ENCODE peak calls at places on chromosomes 13 and 19, in ten cellular contexts. O is lower leg skin, S is uterus, F is IMR-90, J is A549, T is prostate gland, K is H54, B is stomach, X is thyroid gland, C is heart left ventricle. E is an unnamed sample.
A peak's percentile ranks its signal among the peaks of the same experiment; 100 is the strongest.

GRCh38 chr19:48881741-48882657 is 9.8 kb downstream of the PPP1R15A start:
- DNase-seq in O (no peak), S (no peak), F (no peak), J (peak; percentile 58), T (no peak), K (no peak), B (no peak), X (no peak), C (no peak), E (no peak)

GRCh38 chr19:41998246-41999020 is 4.4 kb upstream of the ATP1A3 start:
- DNase-seq in O (no peak), S (no peak), F (peak; percentile 39), J (peak; percentile 74), T (no peak), K (no peak), B (peak; percentile 29), X (peak; percentile 8), C (peak; percentile 43), E (peak; percentile 66)

GRCh38 chr13:113001251-113002140 is 32.5 kb downstream of the MCF2L start:
- DNase-seq in O (no peak), S (no peak), F (peak; percentile 3), J (no peak), T (peak; percentile 79), K (no peak), B (peak; percentile 68), X (peak; percentile 85), C (peak; percentile 66), E (no peak)

GRCh38 chr19:38478273-38478971 is 44.9 kb downstream of the RYR1 start:
- DNase-seq in O (no peak), S (no peak), F (no peak), J (peak; percentile 79), T (no peak), K (peak; percentile 63), B (no peak), X (no peak), C (no peak), E (no peak)

GRCh38 chr13:26616126-26616525 is 58.6 kb downstream of the WASF3 start:
- DNase-seq in O (no peak), S (no peak), F (peak; percentile 72), J (no peak), T (no peak), K (no peak), B (no peak), X (no peak), C (no peak), E (no peak)

GRCh38 chr19:10751109-10751972 is 33.5 kb downstream of the DNM2 start:
- DNase-seq in O (no peak), S (no peak), F (no peak), J (no peak), T (no peak), K (no peak), B (peak; percentile 74), X (no peak), C (no peak), E (no peak)

GRCh38 chr13:101579291-101579802 is 126.9 kb downstream of the ITGBL1 start:
- DNase-seq in O (no peak), S (no peak), F (peak; percentile 60), J (peak; percentile 53), T (no peak), K (no peak), B (no peak), X (no peak), C (no peak), E (no peak)

GRCh38 chr13:33524086-33524485 is 238.5 kb upstream of the STARD13 start:
- DNase-seq in O (no peak), S (no peak), F (peak; percentile 92), J (no peak), T (no peak), K (no peak), B (no peak), X (peak; percentile 20), C (no peak), E (no peak)

GRCh38 chr19:38640368-38640767 is 7.1 kb upstream of the ACTN4 start:
- DNase-seq in O (no peak), S (no peak), F (peak; percentile 56), J (no peak), T (no peak), K (no peak), B (no peak), X (no peak), C (peak; percentile 32), E (no peak)

GRCh38 chr13:51966186-51966585 is 45.1 kb downstream of the ATP7B start:
- DNase-seq in O (no peak), S (no peak), F (no peak), J (no peak), T (no peak), K (no peak), B (no peak), X (peak; percentile 41), C (no peak), E (no peak)

GRCh38 chr13:106348032-106348431 is 187.4 kb downstream of the EFNB2 start:
- DNase-seq in O (no peak), S (no peak), F (peak; percentile 48), J (peak; percentile 1), T (no peak), K (peak; percentile 26), B (no peak), X (no peak), C (no peak), E (no peak)

GRCh38 chr19:1232652-1233360 is 5.0 kb downstream of the CBARP start:
- DNase-seq in O (no peak), S (peak; percentile 62), F (peak; percentile 72), J (no peak), T (no peak), K (no peak), B (peak; percentile 66), X (peak; percentile 65), C (peak; percentile 66), E (peak; percentile 21)

GRCh38 chr19:12603714-12604113 is 6.9 kb downstream of the ZNF490 start:
- DNase-seq in O (no peak), S (no peak), F (peak; percentile 67), J (no peak), T (no peak), K (no peak), B (no peak), X (no peak), C (no peak), E (peak; percentile 41)

GRCh38 chr13:28131646-28132045 is 6.7 kb upstream of the PAN3 start:
- DNase-seq in O (no peak), S (no peak), F (no peak), J (no peak), T (no peak), K (no peak), B (no peak), X (no peak), C (no peak), E (no peak)

GRCh38 chr13:27533155-27533643 is 82.8 kb upstream of the MTIF3 start:
- DNase-seq in O (peak; percentile 95), S (peak; percentile 62), F (peak; percentile 59), J (peak; percentile 76), T (peak; percentile 78), K (peak; percentile 55), B (peak; percentile 92), X (peak; percentile 87), C (peak; percentile 86), E (peak; percentile 22)

DNA sequence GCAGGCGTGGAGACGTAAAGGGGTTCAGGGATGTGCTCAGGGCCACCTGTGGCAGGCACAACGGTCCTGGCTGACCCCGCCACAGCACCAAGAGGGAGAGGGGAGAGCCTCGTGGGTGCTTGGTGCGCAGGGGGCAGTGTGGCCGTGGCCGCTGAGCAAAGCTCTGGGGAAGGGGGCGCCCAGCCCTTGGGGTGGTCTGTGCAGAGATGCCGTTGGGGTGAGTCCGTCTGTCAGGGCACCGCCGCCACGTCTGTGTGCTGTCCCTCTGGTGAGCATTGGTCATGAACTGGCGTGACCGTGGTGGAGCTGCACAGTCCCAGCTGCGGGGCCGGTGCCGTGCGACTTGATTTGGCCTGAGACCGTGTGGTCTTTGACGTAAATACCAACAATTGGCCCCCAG is 15.3 kb downstream of the GNA11 start:
- DNase-seq in O (no peak), S (no peak), F (no peak), J (no peak), T (no peak), K (no peak), B (no peak), X (no peak), C (no peak), E (no peak)
- TF ChIP-seq POLR2A in O (no peak), S (no peak), F (no peak), J (no peak), T (no peak), K (no peak), B (no peak), X (no peak), C (no peak), E (no peak)

GRCh38 chr13:46759861-46760260 is 37.1 kb downstream of the ESD start:
- DNase-seq in O (no peak), S (no peak), F (no peak), J (peak; percentile 34), T (peak; percentile 82), K (no peak), B (no peak), X (no peak), C (no peak), E (no peak)
- TF ChIP-seq POLR2A in O (no peak), S (no peak), F (no peak), J (no peak), T (no peak), K (no peak), B (no peak), X (no peak), C (no peak), E (no peak)

GRCh38 chr19:39825531-39826076 is 8.4 kb downstream of the DYRK1B start:
- DNase-seq in O (no peak), S (no peak), F (no peak), J (no peak), T (no peak), K (no peak), B (no peak), X (no peak), C (no peak), E (no peak)

GRCh38 chr19:39825093-39825463 is 8.9 kb downstream of the DYRK1B start:
- DNase-seq in O (no peak), S (no peak), F (no peak), J (no peak), T (no peak), K (no peak), B (no peak), X (no peak), C (no peak), E (no peak)

GRCh38 chr19:39826311-39826945 is 7.5 kb downstream of the DYRK1B start:
- DNase-seq in O (no peak), S (no peak), F (no peak), J (no peak), T (no peak), K (no peak), B (peak; percentile 18), X (no peak), C (no peak), E (no peak)

GRCh38 chr19:39823693-39824092 is 10.3 kb downstream of the DYRK1B start:
- DNase-seq in O (no peak), S (no peak), F (no peak), J (no peak), T (no peak), K (no peak), B (no peak), X (no peak), C (no peak), E (no peak)

GRCh38 chr19:39824143-39825092 is 9.5 kb downstream of the DYRK1B start:
- DNase-seq in O (peak; percentile 97), S (peak; percentile 82), F (peak; percentile 91), J (no peak), T (peak; percentile 95), K (peak; percentile 97), B (peak; percentile 92), X (peak; percentile 91), C (peak; percentile 92), E (peak; percentile 90)
- TF ChIP-seq POLR2A in O (no peak), S (no peak), F (peak; percentile 33), J (no peak), T (peak; percentile 64), K (peak; percentile 48), B (peak; percentile 32), X (peak; percentile 68), C (peak; percentile 66), E (no peak)

GRCh38 chr13:30422056-30422914 is at the start of gene UBE2L5:
- DNase-seq in O (peak; percentile 95), S (peak; percentile 86), F (peak; percentile 74), J (peak; percentile 87), T (peak; percentile 82), K (no peak), B (peak; percentile 82), X (peak; percentile 81), C (peak; percentile 82), E (peak; percentile 43)
- TF ChIP-seq POLR2A in O (peak; percentile 10), S (peak; percentile 52), F (no peak), J (peak; percentile 70), T (peak; percentile 79), K (peak; percentile 42), B (no peak), X (peak; percentile 79), C (peak; percentile 51), E (no peak)